ENCODE peak calls at places on chromosomes 12 and 14, in five cellular contexts. One of them, this sample, is unnamed.

GRCh38 chr14:31855262-31855661 is 221.8 kb upstream of the ARHGAP5 start:
- DNase-seq in CD4-positive, alpha-beta memory T cell: no peak
- DNase-seq in fibroblast of mammary gland: no peak
- DNase-seq in kidney epithelial cell: no peak
- DNase-seq in heart right ventricle: no peak
- DNase-seq in this sample: no peak

GRCh38 chr14:100469632-100470522 is 117.3 kb downstream of the BEGAIN start:
- DNase-seq in CD4-positive, alpha-beta memory T cell: no peak
- DNase-seq in heart right ventricle: no peak
- DNase-seq in kidney epithelial cell: no peak
- DNase-seq in fibroblast of mammary gland: no peak
- DNase-seq in this sample: no peak

GRCh38 chr14:46985529-46986137 is 334.1 kb upstream of the RPL10L start:
- DNase-seq in kidney epithelial cell: peak
- DNase-seq in CD4-positive, alpha-beta memory T cell: no peak
- DNase-seq in heart right ventricle: no peak
- DNase-seq in fibroblast of mammary gland: no peak
- DNase-seq in this sample: no peak

GRCh38 chr12:87953257-87953860 is 75.8 kb downstream of the C12orf50 start:
- DNase-seq in kidney epithelial cell: peak
- DNase-seq in fibroblast of mammary gland: peak
- DNase-seq in heart right ventricle: no peak
- DNase-seq in CD4-positive, alpha-beta memory T cell: no peak
- DNase-seq in this sample: no peak

GRCh38 chr12:131831021-131831571 is 2.9 kb downstream of the MMP17 start:
- DNase-seq in heart right ventricle: no peak
- DNase-seq in fibroblast of mammary gland: peak
- DNase-seq in CD4-positive, alpha-beta memory T cell: peak
- DNase-seq in kidney epithelial cell: no peak
- DNase-seq in this sample: no peak

GRCh38 chr12:65308601-65309071 is 30.2 kb downstream of the MSRB3 start:
- DNase-seq in CD4-positive, alpha-beta memory T cell: no peak
- DNase-seq in heart right ventricle: no peak
- DNase-seq in fibroblast of mammary gland: peak
- DNase-seq in kidney epithelial cell: no peak
- DNase-seq in this sample: no peak

GRCh38 chr14:26286066-26286791 is 311.6 kb downstream of the NOVA1 start:
- DNase-seq in heart right ventricle: no peak
- DNase-seq in kidney epithelial cell: no peak
- DNase-seq in fibroblast of mammary gland: peak
- DNase-seq in CD4-positive, alpha-beta memory T cell: no peak
- DNase-seq in this sample: no peak

GRCh38 chr14:99256483-99256874 is 15.5 kb downstream of the BCL11B start:
- DNase-seq in CD4-positive, alpha-beta memory T cell: peak
- DNase-seq in kidney epithelial cell: no peak
- DNase-seq in heart right ventricle: no peak
- DNase-seq in fibroblast of mammary gland: no peak
- DNase-seq in this sample: no peak

GRCh38 chr14:100546051-100546443 is 41.2 kb downstream of the BEGAIN start:
- DNase-seq in kidney epithelial cell: no peak
- DNase-seq in CD4-positive, alpha-beta memory T cell: no peak
- DNase-seq in fibroblast of mammary gland: no peak
- DNase-seq in heart right ventricle: no peak
- DNase-seq in this sample: no peak

GRCh38 chr12:18750087-18750486 is 12.2 kb downstream of the CAPZA3 start:
- DNase-seq in kidney epithelial cell: no peak
- DNase-seq in fibroblast of mammary gland: peak
- DNase-seq in CD4-positive, alpha-beta memory T cell: no peak
- DNase-seq in heart right ventricle: no peak
- DNase-seq in this sample: no peak

GRCh38 chr12:105820407-105821140 is 318.2 kb downstream of the NUAK1 start:
- DNase-seq in CD4-positive, alpha-beta memory T cell: no peak
- DNase-seq in heart right ventricle: no peak
- DNase-seq in fibroblast of mammary gland: peak
- DNase-seq in kidney epithelial cell: no peak
- DNase-seq in this sample: no peak

GRCh38 chr12:75630091-75630490 is 118.7 kb upstream of the KRR1 start:
- DNase-seq in heart right ventricle: no peak
- DNase-seq in kidney epithelial cell: no peak
- DNase-seq in fibroblast of mammary gland: no peak
- DNase-seq in CD4-positive, alpha-beta memory T cell: no peak
- DNase-seq in this sample: no peak

GRCh38 chr14:85991156-85991555 is 461.2 kb downstream of the FLRT2 start:
- DNase-seq in heart right ventricle: no peak
- DNase-seq in kidney epithelial cell: no peak
- DNase-seq in fibroblast of mammary gland: peak
- DNase-seq in CD4-positive, alpha-beta memory T cell: no peak
- DNase-seq in this sample: no peak

GRCh38 chr12:89945123-89945522 is 236.5 kb upstream of the ATP2B1 start:
- DNase-seq in fibroblast of mammary gland: no peak
- DNase-seq in CD4-positive, alpha-beta memory T cell: no peak
- DNase-seq in kidney epithelial cell: no peak
- DNase-seq in heart right ventricle: no peak
- DNase-seq in this sample: no peak

GRCh38 chr12:101172316-101172715 is 37.7 kb downstream of the SLC5A8 start:
- DNase-seq in heart right ventricle: no peak
- DNase-seq in kidney epithelial cell: no peak
- DNase-seq in fibroblast of mammary gland: peak
- DNase-seq in CD4-positive, alpha-beta memory T cell: no peak
- DNase-seq in this sample: no peak

GRCh38 chr14:63840981-63841380 is 11.8 kb upstream of the SYNE2 start:
- DNase-seq in fibroblast of mammary gland: no peak
- DNase-seq in heart right ventricle: no peak
- DNase-seq in kidney epithelial cell: no peak
- DNase-seq in CD4-positive, alpha-beta memory T cell: peak
- DNase-seq in this sample: peak

GRCh38 chr12:5068126-5068525 is 24.4 kb downstream of the KCNA5 start:
- DNase-seq in fibroblast of mammary gland: no peak
- DNase-seq in kidney epithelial cell: no peak
- DNase-seq in heart right ventricle: no peak
- DNase-seq in CD4-positive, alpha-beta memory T cell: no peak
- DNase-seq in this sample: no peak

GRCh38 chr14:90491221-90491867 is 94.5 kb downstream of the CALM1 start:
- DNase-seq in kidney epithelial cell: no peak
- DNase-seq in fibroblast of mammary gland: peak
- DNase-seq in CD4-positive, alpha-beta memory T cell: no peak
- DNase-seq in heart right ventricle: peak
- DNase-seq in this sample: peak

GRCh38 chr12:64567570-64567969 is 42.7 kb upstream of the RASSF3 start:
- DNase-seq in fibroblast of mammary gland: no peak
- DNase-seq in heart right ventricle: no peak
- DNase-seq in CD4-positive, alpha-beta memory T cell: no peak
- DNase-seq in kidney epithelial cell: no peak
- DNase-seq in this sample: no peak

GRCh38 chr14:91399868-91400640 is 17.6 kb downstream of the CCDC88C start:
- DNase-seq in CD4-positive, alpha-beta memory T cell: peak
- DNase-seq in kidney epithelial cell: no peak
- DNase-seq in fibroblast of mammary gland: no peak
- DNase-seq in heart right ventricle: no peak
- DNase-seq in this sample: peak

GRCh38 chr12:15584366-15585041 is 204.7 kb downstream of the EPS8 start:
- DNase-seq in heart right ventricle: no peak
- DNase-seq in CD4-positive, alpha-beta memory T cell: peak
- DNase-seq in kidney epithelial cell: no peak
- DNase-seq in fibroblast of mammary gland: peak
- DNase-seq in this sample: no peak

GRCh38 chr12:57148469-57149308 is 1.3 kb upstream of the LRP1-AS start:
- DNase-seq in heart right ventricle: peak
- DNase-seq in CD4-positive, alpha-beta memory T cell: no peak
- DNase-seq in fibroblast of mammary gland: peak
- DNase-seq in kidney epithelial cell: no peak
- DNase-seq in this sample: no peak

GRCh38 chr14:23153891-23154796 is 29.3 kb downstream of the SLC7A8 start:
- DNase-seq in fibroblast of mammary gland: peak
- DNase-seq in heart right ventricle: peak
- DNase-seq in CD4-positive, alpha-beta memory T cell: no peak
- DNase-seq in kidney epithelial cell: no peak
- DNase-seq in this sample: peak

GRCh38 chr12:107684990-107685359 is 624 bp upstream of the PWP1 start:
- DNase-seq in heart right ventricle: no peak
- DNase-seq in fibroblast of mammary gland: peak
- DNase-seq in kidney epithelial cell: no peak
- DNase-seq in CD4-positive, alpha-beta memory T cell: no peak
- DNase-seq in this sample: no peak

GRCh38 chr14:21069388-21070082 is 569 bp upstream of the ARHGEF40 start:
- DNase-seq in heart right ventricle: peak
- DNase-seq in fibroblast of mammary gland: no peak
- DNase-seq in CD4-positive, alpha-beta memory T cell: peak
- DNase-seq in kidney epithelial cell: no peak
- DNase-seq in this sample: no peak

GRCh38 chr12:63668028-63668799 is at the start of gene DPY19L2:
- DNase-seq in heart right ventricle: peak
- DNase-seq in kidney epithelial cell: peak
- DNase-seq in fibroblast of mammary gland: peak
- DNase-seq in CD4-positive, alpha-beta memory T cell: no peak
- DNase-seq in this sample: peak

GRCh38 chr14:80587096-80587724 is 354.3 kb downstream of the CEP128 start:
- DNase-seq in fibroblast of mammary gland: peak
- DNase-seq in heart right ventricle: no peak
- DNase-seq in CD4-positive, alpha-beta memory T cell: peak
- DNase-seq in kidney epithelial cell: no peak
- DNase-seq in this sample: no peak

GRCh38 chr12:80064269-80064668 is 35.1 kb upstream of the OTOGL start:
- DNase-seq in fibroblast of mammary gland: no peak
- DNase-seq in kidney epithelial cell: no peak
- DNase-seq in heart right ventricle: no peak
- DNase-seq in CD4-positive, alpha-beta memory T cell: no peak
- DNase-seq in this sample: no peak

GRCh38 chr14:84397621-84398020 is 1132.3 kb upstream of the FLRT2 start:
- DNase-seq in heart right ventricle: no peak
- DNase-seq in CD4-positive, alpha-beta memory T cell: no peak
- DNase-seq in kidney epithelial cell: no peak
- DNase-seq in fibroblast of mammary gland: no peak
- DNase-seq in this sample: no peak

GRCh38 chr12:128789356-128789929 is 34.3 kb downstream of the SLC15A4 start:
- DNase-seq in kidney epithelial cell: no peak
- DNase-seq in heart right ventricle: no peak
- DNase-seq in fibroblast of mammary gland: no peak
- DNase-seq in CD4-positive, alpha-beta memory T cell: no peak
- DNase-seq in this sample: no peak

GRCh38 chr14:104863131-104863862 is 1.8 kb upstream of the CEP170B start:
- DNase-seq in heart right ventricle: no peak
- DNase-seq in fibroblast of mammary gland: no peak
- DNase-seq in kidney epithelial cell: no peak
- DNase-seq in CD4-positive, alpha-beta memory T cell: no peak
- DNase-seq in this sample: no peak
- H3K4me3 ChIP-seq in heart right ventricle: no peak
- H3K4me3 ChIP-seq in fibroblast of mammary gland: no peak
- H3K4me3 ChIP-seq in kidney epithelial cell: peak
- H3K4me3 ChIP-seq in CD4-positive, alpha-beta memory T cell: no peak
- H3K4me3 ChIP-seq in this sample: no peak

DNA sequence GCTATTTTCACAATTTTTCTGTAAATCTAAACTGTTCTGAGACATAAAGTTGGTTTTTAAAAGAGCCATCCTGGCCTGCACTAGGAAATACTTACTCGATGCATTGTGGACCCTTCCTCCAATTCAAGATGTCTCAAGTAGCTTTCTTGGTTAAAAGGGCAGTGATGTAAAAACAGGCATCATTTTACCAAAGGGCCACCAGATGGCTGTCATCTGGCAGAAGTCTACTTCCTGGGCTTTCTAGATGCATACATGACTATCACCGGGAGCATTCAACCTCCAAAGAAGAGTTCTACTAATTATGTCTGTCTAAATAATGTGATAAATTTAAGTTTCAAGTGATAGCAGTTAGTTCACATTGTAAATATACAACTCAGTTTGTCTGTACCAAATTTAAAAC is 96.8 kb upstream of the FRMD6 start:
- DNase-seq in CD4-positive, alpha-beta memory T cell: no peak
- DNase-seq in fibroblast of mammary gland: peak
- DNase-seq in kidney epithelial cell: no peak
- DNase-seq in heart right ventricle: no peak
- DNase-seq in this sample: no peak
- H3K4me3 ChIP-seq in CD4-positive, alpha-beta memory T cell: no peak
- H3K4me3 ChIP-seq in fibroblast of mammary gland: no peak
- H3K4me3 ChIP-seq in kidney epithelial cell: no peak
- H3K4me3 ChIP-seq in heart right ventricle: no peak
- H3K4me3 ChIP-seq in this sample: no peak

DNA sequence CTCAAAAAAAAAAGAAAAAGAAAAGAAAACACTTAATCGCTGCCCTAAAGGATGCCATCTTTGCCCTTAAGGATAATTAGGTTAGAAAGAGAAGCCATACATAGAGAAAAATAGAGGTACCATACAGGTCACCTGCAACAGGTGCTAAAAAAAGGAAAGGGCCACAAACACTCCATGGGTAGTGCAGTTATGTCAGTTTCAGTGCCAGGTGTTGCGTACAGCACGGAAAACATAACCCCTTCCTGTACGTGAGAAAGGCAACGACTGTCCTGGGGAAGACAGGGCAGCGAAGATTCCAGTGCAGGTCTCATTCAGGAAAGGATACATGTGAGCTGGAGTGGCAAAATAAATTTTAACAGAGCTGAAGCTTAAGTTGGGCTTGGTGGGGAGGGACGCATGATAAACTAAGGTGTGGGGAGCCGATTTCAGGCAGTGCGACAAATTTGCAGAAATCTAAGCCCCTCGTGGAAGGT is 553 bp upstream of the DAZAP2 start:
- DNase-seq in kidney epithelial cell: no peak
- DNase-seq in fibroblast of mammary gland: no peak
- DNase-seq in CD4-positive, alpha-beta memory T cell: no peak
- DNase-seq in heart right ventricle: no peak
- DNase-seq in this sample: no peak
- H3K4me3 ChIP-seq in kidney epithelial cell: peak
- H3K4me3 ChIP-seq in fibroblast of mammary gland: peak
- H3K4me3 ChIP-seq in CD4-positive, alpha-beta memory T cell: peak
- H3K4me3 ChIP-seq in heart right ventricle: peak
- H3K4me3 ChIP-seq in this sample: peak

GRCh38 chr12:116603516-116603915 is 44.3 kb downstream of the MAP1LC3B2 start:
- DNase-seq in fibroblast of mammary gland: no peak
- DNase-seq in kidney epithelial cell: no peak
- DNase-seq in CD4-positive, alpha-beta memory T cell: no peak
- DNase-seq in heart right ventricle: no peak
- DNase-seq in this sample: peak
- H3K4me3 ChIP-seq in fibroblast of mammary gland: no peak
- H3K4me3 ChIP-seq in kidney epithelial cell: no peak
- H3K4me3 ChIP-seq in CD4-positive, alpha-beta memory T cell: no peak
- H3K4me3 ChIP-seq in heart right ventricle: no peak
- H3K4me3 ChIP-seq in this sample: no peak